ENCODE peak calls at places on chromosomes 12 and 14, in ten cellular contexts. One of them, this sample, is unnamed.

GRCh38 chr12:58919271-58920101 is 818 bp downstream of the LRIG3 start:
- DNase-seq in left ventricle myocardium inferior: no peak
- DNase-seq in endothelial cell: peak
- DNase-seq in fibroblast of the aortic adventitia: peak
- DNase-seq in BE2C: no peak
- DNase-seq in nucleus accumbens: no peak
- DNase-seq in gastrocnemius medialis: peak
- DNase-seq in iris pigment epithelial cell: peak
- DNase-seq in skeletal muscle cell: no peak
- DNase-seq in NCI-H526: peak
- DNase-seq in this sample: peak

GRCh38 chr12:103887738-103888137 is 42.5 kb upstream of the HSP90B1 start:
- DNase-seq in left ventricle myocardium inferior: no peak
- DNase-seq in endothelial cell: no peak
- DNase-seq in fibroblast of the aortic adventitia: no peak
- DNase-seq in BE2C: no peak
- DNase-seq in nucleus accumbens: no peak
- DNase-seq in gastrocnemius medialis: no peak
- DNase-seq in iris pigment epithelial cell: no peak
- DNase-seq in skeletal muscle cell: no peak
- DNase-seq in NCI-H526: no peak
- DNase-seq in this sample: no peak

GRCh38 chr12:30417697-30418231 is 277.9 kb downstream of the IPO8 start:
- DNase-seq in left ventricle myocardium inferior: no peak
- DNase-seq in endothelial cell: no peak
- DNase-seq in fibroblast of the aortic adventitia: peak
- DNase-seq in BE2C: no peak
- DNase-seq in nucleus accumbens: no peak
- DNase-seq in gastrocnemius medialis: peak
- DNase-seq in iris pigment epithelial cell: peak
- DNase-seq in skeletal muscle cell: peak
- DNase-seq in NCI-H526: no peak
- DNase-seq in this sample: no peak

GRCh38 chr14:34059037-34059924 is 108.4 kb upstream of the EGLN3 start:
- DNase-seq in left ventricle myocardium inferior: no peak
- DNase-seq in endothelial cell: no peak
- DNase-seq in fibroblast of the aortic adventitia: no peak
- DNase-seq in BE2C: no peak
- DNase-seq in nucleus accumbens: no peak
- DNase-seq in gastrocnemius medialis: no peak
- DNase-seq in iris pigment epithelial cell: no peak
- DNase-seq in skeletal muscle cell: no peak
- DNase-seq in NCI-H526: no peak
- DNase-seq in this sample: no peak

GRCh38 chr12:100383586-100384548 is 27.0 kb downstream of the SLC17A8 start:
- DNase-seq in left ventricle myocardium inferior: no peak
- DNase-seq in endothelial cell: no peak
- DNase-seq in fibroblast of the aortic adventitia: no peak
- DNase-seq in BE2C: no peak
- DNase-seq in nucleus accumbens: no peak
- DNase-seq in gastrocnemius medialis: no peak
- DNase-seq in iris pigment epithelial cell: no peak
- DNase-seq in skeletal muscle cell: no peak
- DNase-seq in NCI-H526: no peak
- DNase-seq in this sample: no peak

GRCh38 chr12:95204141-95204866 is 13.0 kb downstream of the FGD6 start:
- DNase-seq in left ventricle myocardium inferior: no peak
- DNase-seq in endothelial cell: peak
- DNase-seq in fibroblast of the aortic adventitia: peak
- DNase-seq in BE2C: no peak
- DNase-seq in nucleus accumbens: no peak
- DNase-seq in gastrocnemius medialis: no peak
- DNase-seq in iris pigment epithelial cell: peak
- DNase-seq in skeletal muscle cell: peak
- DNase-seq in NCI-H526: no peak
- DNase-seq in this sample: peak

GRCh38 chr14:73802431-73803188 is 49.0 kb upstream of the PTGR2 start:
- DNase-seq in left ventricle myocardium inferior: no peak
- DNase-seq in endothelial cell: peak
- DNase-seq in fibroblast of the aortic adventitia: no peak
- DNase-seq in BE2C: peak
- DNase-seq in nucleus accumbens: no peak
- DNase-seq in gastrocnemius medialis: no peak
- DNase-seq in iris pigment epithelial cell: no peak
- DNase-seq in skeletal muscle cell: no peak
- DNase-seq in NCI-H526: no peak
- DNase-seq in this sample: no peak

GRCh38 chr12:98123186-98123585 is 392.2 kb upstream of the TMPO start:
- DNase-seq in left ventricle myocardium inferior: no peak
- DNase-seq in endothelial cell: no peak
- DNase-seq in fibroblast of the aortic adventitia: no peak
- DNase-seq in BE2C: no peak
- DNase-seq in nucleus accumbens: no peak
- DNase-seq in gastrocnemius medialis: no peak
- DNase-seq in iris pigment epithelial cell: no peak
- DNase-seq in skeletal muscle cell: no peak
- DNase-seq in NCI-H526: no peak
- DNase-seq in this sample: no peak

GRCh38 chr14:77616133-77616453 is 344 bp downstream of the SPTLC2 start:
- DNase-seq in left ventricle myocardium inferior: no peak
- DNase-seq in endothelial cell: no peak
- DNase-seq in fibroblast of the aortic adventitia: no peak
- DNase-seq in BE2C: no peak
- DNase-seq in nucleus accumbens: no peak
- DNase-seq in gastrocnemius medialis: no peak
- DNase-seq in iris pigment epithelial cell: no peak
- DNase-seq in skeletal muscle cell: no peak
- DNase-seq in NCI-H526: peak
- DNase-seq in this sample: no peak

GRCh38 chr12:110307372-110307771 is 26.3 kb downstream of the ATP2A2 start:
- DNase-seq in left ventricle myocardium inferior: no peak
- DNase-seq in endothelial cell: no peak
- DNase-seq in fibroblast of the aortic adventitia: no peak
- DNase-seq in BE2C: no peak
- DNase-seq in nucleus accumbens: no peak
- DNase-seq in gastrocnemius medialis: no peak
- DNase-seq in iris pigment epithelial cell: no peak
- DNase-seq in skeletal muscle cell: no peak
- DNase-seq in NCI-H526: peak
- DNase-seq in this sample: no peak

GRCh38 chr12:79140711-79141110 is 276.1 kb downstream of the SYT1 start:
- DNase-seq in left ventricle myocardium inferior: no peak
- DNase-seq in endothelial cell: no peak
- DNase-seq in fibroblast of the aortic adventitia: no peak
- DNase-seq in BE2C: no peak
- DNase-seq in nucleus accumbens: no peak
- DNase-seq in gastrocnemius medialis: no peak
- DNase-seq in iris pigment epithelial cell: no peak
- DNase-seq in skeletal muscle cell: no peak
- DNase-seq in NCI-H526: no peak
- DNase-seq in this sample: no peak

GRCh38 chr14:106846218-106846617 is 1319.8 kb downstream of the TMEM121 start:
- DNase-seq in left ventricle myocardium inferior: no peak
- DNase-seq in endothelial cell: no peak
- DNase-seq in fibroblast of the aortic adventitia: no peak
- DNase-seq in BE2C: no peak
- DNase-seq in nucleus accumbens: no peak
- DNase-seq in gastrocnemius medialis: no peak
- DNase-seq in iris pigment epithelial cell: no peak
- DNase-seq in skeletal muscle cell: no peak
- DNase-seq in NCI-H526: no peak
- DNase-seq in this sample: no peak

GRCh38 chr14:26175659-26176058 is 422.2 kb downstream of the NOVA1 start:
- DNase-seq in left ventricle myocardium inferior: no peak
- DNase-seq in endothelial cell: no peak
- DNase-seq in fibroblast of the aortic adventitia: no peak
- DNase-seq in BE2C: no peak
- DNase-seq in nucleus accumbens: no peak
- DNase-seq in gastrocnemius medialis: no peak
- DNase-seq in iris pigment epithelial cell: no peak
- DNase-seq in skeletal muscle cell: no peak
- DNase-seq in NCI-H526: no peak
- DNase-seq in this sample: no peak

GRCh38 chr12:71732357-71732712 is 22.3 kb upstream of the RAB21 start:
- DNase-seq in left ventricle myocardium inferior: no peak
- DNase-seq in endothelial cell: no peak
- DNase-seq in fibroblast of the aortic adventitia: no peak
- DNase-seq in BE2C: no peak
- DNase-seq in nucleus accumbens: no peak
- DNase-seq in gastrocnemius medialis: no peak
- DNase-seq in iris pigment epithelial cell: no peak
- DNase-seq in skeletal muscle cell: no peak
- DNase-seq in NCI-H526: no peak
- DNase-seq in this sample: no peak

GRCh38 chr12:69241444-69242092 is 2.2 kb downstream of the CPSF6 start:
- DNase-seq in left ventricle myocardium inferior: no peak
- DNase-seq in endothelial cell: no peak
- DNase-seq in fibroblast of the aortic adventitia: peak
- DNase-seq in BE2C: no peak
- DNase-seq in nucleus accumbens: no peak
- DNase-seq in gastrocnemius medialis: no peak
- DNase-seq in iris pigment epithelial cell: peak
- DNase-seq in skeletal muscle cell: no peak
- DNase-seq in NCI-H526: peak
- DNase-seq in this sample: no peak

GRCh38 chr12:99130808-99131538 is 485.9 kb downstream of the APAF1 start:
- DNase-seq in left ventricle myocardium inferior: no peak
- DNase-seq in endothelial cell: no peak
- DNase-seq in fibroblast of the aortic adventitia: no peak
- DNase-seq in BE2C: no peak
- DNase-seq in nucleus accumbens: no peak
- DNase-seq in gastrocnemius medialis: no peak
- DNase-seq in iris pigment epithelial cell: peak
- DNase-seq in skeletal muscle cell: no peak
- DNase-seq in NCI-H526: no peak
- DNase-seq in this sample: no peak

This sample was measured in iPS-NIHi11.